ENCODE peak calls at places on chromosomes 13 and 19, in six cellular contexts. N, V, F, A, I and X are unnamed samples.

GRCh38 chr13:49214917-49215376 is 5.2 kb upstream of the MLNR start:
- DNase-seq in V (no peak), I (peak; percentile 59), N (no peak), F (no peak), A (no peak), X (no peak)

GRCh38 chr19:12543855-12544254 is 7.4 kb downstream of the ZNF564 start:
- DNase-seq in F (no peak), I (no peak), N (no peak), A (no peak), V (no peak), X (no peak)

GRCh38 chr19:45677351-45678230 is 9.6 kb downstream of the GIPR start:
- DNase-seq in A (no peak), I (peak; percentile 96), V (no peak), F (no peak), N (peak; percentile 88), X (peak; percentile 43)

GRCh38 chr13:27170221-27170520 is 1.4 kb downstream of the USP12 start:
- DNase-seq in I (no peak), V (no peak), A (no peak), N (no peak), F (no peak), X (no peak)

GRCh38 chr13:28684257-28684656 is 25.3 kb downstream of the POMP start:
- DNase-seq in I (peak; percentile 85), V (no peak), N (no peak), F (no peak), A (no peak), X (no peak)

GRCh38 chr13:91031508-91031907 is 316.0 kb upstream of the MIR17HG start:
- DNase-seq in V (no peak), F (no peak), I (no peak), N (no peak), A (no peak), X (no peak)

GRCh38 chr13:63206431-63206830 is 1790.8 kb upstream of the PCDH20 start:
- DNase-seq in F (no peak), N (no peak), V (no peak), A (no peak), I (no peak), X (no peak)

GRCh38 chr19:35451278-35452096 is 3.4 kb downstream of the FFAR2 start:
- DNase-seq in F (no peak), A (no peak), N (no peak), V (no peak), I (no peak), X (no peak)

GRCh38 chr13:109203587-109203986 is 574.2 kb downstream of the MYO16 start:
- DNase-seq in N (no peak), I (no peak), A (no peak), V (no peak), F (no peak), X (no peak)

GRCh38 chr13:39102981-39103490 is 64.8 kb downstream of the NHLRC3 start:
- DNase-seq in A (no peak), I (no peak), N (no peak), F (no peak), V (no peak), X (no peak)

GRCh38 chr19:48746738-48747575 is at the start of gene IZUMO1:
- DNase-seq in I (peak; percentile 97), V (no peak), A (peak; percentile 84), F (peak; percentile 67), N (peak; percentile 83), X (peak; percentile 63)

GRCh38 chr19:41997851-41998229 is 3.8 kb upstream of the ATP1A3 start:
- DNase-seq in I (peak; percentile 70), A (no peak), F (no peak), V (no peak), N (no peak), X (no peak)

GRCh38 chr19:43773725-43774102 is 7.1 kb downstream of the KCNN4 start:
- DNase-seq in I (no peak), V (no peak), F (no peak), A (no peak), N (no peak), X (no peak)

GRCh38 chr13:55199132-55199531 is 1941.6 kb upstream of the PRR20A start:
- DNase-seq in N (no peak), F (no peak), A (no peak), V (no peak), I (no peak), X (no peak)

GRCh38 chr13:87671031-87671823 is at the start of gene SLITRK5:
- DNase-seq in I (peak; percentile 94), F (peak; percentile 26), N (peak; percentile 81), V (peak; percentile 93), A (peak; percentile 80), X (peak; percentile 62)

GRCh38 chr19:43638214-43638990 is 1.2 kb downstream of the CADM4 start:
- DNase-seq in I (no peak), A (no peak), F (no peak), V (no peak), N (no peak), X (no peak)

GRCh38 chr13:71625694-71626093 is 241.3 kb downstream of the DACH1 start:
- DNase-seq in N (no peak), I (no peak), F (no peak), A (no peak), V (no peak), X (no peak)

GRCh38 chr13:113835461-113836274 is 28.2 kb downstream of the GAS6 start:
- DNase-seq in F (no peak), I (no peak), V (no peak), N (no peak), A (no peak), X (no peak)

GRCh38 chr19:7833225-7834156 is 3.5 kb downstream of the EVI5L start:
- DNase-seq in I (no peak), V (no peak), F (no peak), A (no peak), N (peak; percentile 86), X (peak; percentile 34)

GRCh38 chr13:72792640-72793039 is 10.7 kb downstream of the PIBF1 start:
- DNase-seq in F (no peak), I (no peak), V (no peak), A (no peak), N (no peak), X (no peak)

GRCh38 chr13:23427342-23428182 is 5.9 kb downstream of the SACS start:
- DNase-seq in N (no peak), I (peak; percentile 35), A (peak; percentile 93), F (peak; percentile 20), V (peak; percentile 94), X (no peak)

GRCh38 chr13:98459171-98459681 is 117.7 kb downstream of the STK24 start:
- DNase-seq in I (no peak), F (no peak), N (peak; percentile 63), V (no peak), A (peak; percentile 63), X (no peak)

GRCh38 chr13:96229356-96229755 is 139.4 kb downstream of the HS6ST3 start:
- DNase-seq in I (no peak), A (no peak), V (no peak), N (no peak), F (no peak), X (no peak)

GRCh38 chr13:24043590-24044350 is 116.8 kb upstream of the SPATA13 start:
- DNase-seq in F (no peak), A (no peak), I (no peak), V (no peak), N (no peak), X (no peak)

GRCh38 chr13:27353166-27353583 is 71.2 kb upstream of the GTF3A start:
- DNase-seq in I (no peak), V (no peak), A (no peak), F (no peak), N (no peak), X (no peak)

GRCh38 chr13:23705578-23705977 is 135.4 kb downstream of the TNFRSF19 start:
- DNase-seq in I (no peak), F (no peak), A (no peak), V (no peak), N (no peak), X (no peak)

GRCh38 chr19:6753178-6754031 is 13.8 kb downstream of the SH2D3A start:
- DNase-seq in F (peak; percentile 87), A (peak; percentile 92), V (peak; percentile 96), N (peak; percentile 88), I (peak; percentile 100), X (peak; percentile 72)

GRCh38 chr13:110317496-110318195 is 10.6 kb downstream of the COL4A2 start:
- DNase-seq in I (no peak), A (no peak), V (no peak), F (no peak), N (no peak), X (no peak)
- TF ChIP-seq CTCF in I (no peak), A (no peak), V (no peak), F (no peak), N (no peak), X (no peak)

DNA sequence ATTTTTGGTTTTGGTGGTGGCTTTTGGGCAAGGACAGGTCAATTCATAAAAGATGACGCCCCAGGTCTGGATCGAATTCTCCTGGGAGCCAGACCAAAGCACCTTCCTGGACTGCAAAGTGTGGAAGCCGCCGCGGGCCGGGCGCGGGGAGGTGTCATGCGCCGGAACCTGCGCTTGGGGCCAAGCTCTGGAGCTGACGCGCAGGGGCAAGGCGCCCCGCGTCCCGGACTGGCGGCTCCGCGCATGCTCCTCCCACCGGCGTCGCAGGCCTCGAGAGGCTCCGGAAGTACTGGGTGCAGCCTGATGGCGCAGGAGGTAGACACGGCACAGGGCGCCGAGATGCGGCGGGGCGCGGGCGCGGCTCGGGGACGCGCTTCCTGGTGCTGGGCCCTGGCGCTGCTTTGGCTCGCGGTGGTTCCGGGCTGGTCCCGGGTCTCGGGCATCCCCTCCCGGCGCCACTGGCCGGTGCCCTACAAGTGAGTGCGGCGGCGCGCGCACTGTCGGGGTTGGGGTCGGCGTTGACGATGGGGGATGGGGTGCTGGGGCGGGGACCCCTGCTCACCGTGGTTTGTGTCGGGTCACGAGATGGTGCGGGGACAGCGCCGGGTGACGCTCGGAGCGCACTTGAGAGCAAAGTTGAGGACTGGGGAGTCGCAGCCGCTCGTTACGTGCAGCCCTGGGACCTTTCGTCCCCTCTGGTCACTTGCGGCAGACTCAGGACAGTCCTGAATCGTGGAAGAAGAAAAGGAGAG is at the start of gene CLN5:
- DNase-seq in F (peak; percentile 93), N (peak; percentile 97), I (peak; percentile 91), V (peak; percentile 97), A (peak; percentile 98), X (peak; percentile 86)
- TF ChIP-seq EP300 in F (no peak), N (no peak), I (no peak), V (no peak), A (no peak), X (peak; percentile 70)

GRCh38 chr19:19043881-19044280 is 10.5 kb downstream of the ARMC6 start:
- DNase-seq in I (no peak), F (no peak), N (no peak), A (no peak), V (no peak), X (no peak)
- H3K36me3 ChIP-seq in I (peaks cover 11% of the 10 kb centered on the region), F (no peaks in the 10 kb centered on the region), N (peaks cover 35% of the 10 kb centered on the region), A (no peaks in the 10 kb centered on the region), V (peaks cover 46% of the 10 kb centered on the region), X (peaks cover 39% of the 10 kb centered on the region)

GRCh38 chr13:99608345-99608744 is 107.1 kb downstream of the TM9SF2 start:
- DNase-seq in A (no peak), V (no peak), I (no peak), N (no peak), F (no peak), X (no peak)

GRCh38 chr13:99601535-99601934 is 100.3 kb downstream of the TM9SF2 start:
- DNase-seq in I (no peak), F (no peak), A (no peak), V (no peak), N (no peak), X (no peak)

GRCh38 chr13:99604636-99605035 is 103.4 kb downstream of the TM9SF2 start:
- DNase-seq in A (no peak), F (no peak), V (no peak), I (no peak), N (no peak), X (no peak)

GRCh38 chr13:99606322-99607089 is 105.2 kb downstream of the TM9SF2 start:
- DNase-seq in V (peak; percentile 97), N (peak; percentile 93), F (peak; percentile 84), I (peak; percentile 99), A (peak; percentile 94), X (peak; percentile 86)

GRCh38 chr13:99605417-99606321 is 104.4 kb downstream of the TM9SF2 start:
- DNase-seq in A (no peak), I (peak; percentile 73), N (no peak), V (no peak), F (peak; percentile 33), X (no peak)
- TF ChIP-seq CTCF in A (no peak), I (peak; percentile 24), N (no peak), V (peak; percentile 28), F (no peak), X (no peak)